ENCODE peak calls at places on chromosome 6, in five cellular contexts. P is amniotic stem cell; Q is fibroblast of the conjunctiva; I is SW 1271; V is stimulated activated CD8-positive, alpha-beta memory T cell treated with anti-CD3 and anti-CD28 coated beads, Interleukin-15, amount 100 ng/mL, for 1 hour. D is an unnamed sample.

GRCh38 chr6:91879346-91879995 is 1292.6 kb upstream of the MAP3K7 start:
- DNase-seq in P (no peak), Q (no peak), V (no peak), I (no peak), D (no peak)

GRCh38 chr6:32845381-32845884 is 1.6 kb upstream of the PSMB8 start:
- DNase-seq in I (no peak), P (no peak), V (no peak), Q (no peak), D (no peak)

GRCh38 chr6:41153451-41153850 is 696 bp downstream of the TREML1 start:
- DNase-seq in I (no peak), P (no peak), Q (no peak), V (no peak), D (no peak)

GRCh38 chr6:113825776-113826175 is 31.4 kb upstream of the MARCKS start:
- DNase-seq in Q (peak), P (no peak), I (no peak), V (no peak), D (no peak)

GRCh38 chr6:35209622-35210289 is 4.0 kb upstream of the SCUBE3 start:
- DNase-seq in I (no peak), V (no peak), Q (no peak), P (no peak), D (no peak)

GRCh38 chr6:148329568-148330299 is 12.9 kb upstream of the SASH1 start:
- DNase-seq in Q (peak), I (no peak), P (no peak), V (no peak), D (no peak)

GRCh38 chr6:128199461-128199860 is 298.6 kb upstream of the THEMIS start:
- DNase-seq in Q (no peak), V (no peak), I (no peak), P (no peak), D (no peak)

GRCh38 chr6:15539722-15540270 is 123.0 kb downstream of the DTNBP1 start:
- DNase-seq in V (no peak), P (no peak), I (no peak), Q (no peak), D (no peak)

GRCh38 chr6:1552296-1552761 is 57.4 kb upstream of the FOXC1 start:
- DNase-seq in P (no peak), V (no peak), I (peak), Q (peak), D (no peak)

GRCh38 chr6:34146801-34147592 is 1.1 kb upstream of the GRM4 start:
- DNase-seq in P (no peak), I (no peak), V (no peak), Q (no peak), D (no peak)

GRCh38 chr6:91087864-91088263 is 501.0 kb upstream of the MAP3K7 start:
- DNase-seq in Q (no peak), V (no peak), P (no peak), I (no peak), D (no peak)

GRCh38 chr6:2783188-2783957 is 18.2 kb downstream of the WRNIP1 start:
- DNase-seq in V (no peak), P (no peak), Q (no peak), I (no peak), D (no peak)

GRCh38 chr6:165695736-165696515 is 32.9 kb upstream of the PDE10A start:
- DNase-seq in P (no peak), Q (no peak), I (no peak), V (no peak), D (no peak)

GRCh38 chr6:71420693-71421328 is 132.2 kb downstream of the OGFRL1 start:
- DNase-seq in P (peak), Q (peak), V (no peak), I (peak), D (peak)

GRCh38 chr6:12137480-12137879 is 125.4 kb downstream of the HIVEP1 start:
- DNase-seq in P (no peak), Q (peak), V (no peak), I (no peak), D (no peak)

GRCh38 chr6:2790588-2790987 is 25.4 kb downstream of the WRNIP1 start:
- DNase-seq in V (no peak), I (no peak), Q (peak), P (no peak), D (no peak)

GRCh38 chr6:139219746-139220145 is 72.1 kb downstream of the TXLNB start:
- DNase-seq in P (no peak), Q (no peak), V (no peak), I (no peak), D (no peak)

GRCh38 chr6:46376562-46376969 is 114.7 kb downstream of the RCAN2 start:
- DNase-seq in V (no peak), I (no peak), P (no peak), Q (no peak), D (no peak)

GRCh38 chr6:44253307-44254101 is 3.8 kb downstream of the SLC35B2 start:
- DNase-seq in I (peak), Q (no peak), P (no peak), V (peak), D (peak)

GRCh38 chr6:39339557-39340555 is 17.4 kb upstream of the KCNK16 start:
- DNase-seq in P (no peak), I (no peak), V (no peak), Q (no peak), D (no peak)

GRCh38 chr6:33761922-33762629 is 15.4 kb upstream of the IP6K3 start:
- DNase-seq in V (no peak), P (no peak), I (peak), Q (peak), D (peak)

GRCh38 chr6:15628499-15629131 is 34.2 kb downstream of the DTNBP1 start:
- DNase-seq in Q (no peak), V (peak), I (no peak), P (peak), D (no peak)

GRCh38 chr6:6749791-6750434 is 161.4 kb downstream of the LY86 start:
- DNase-seq in I (peak), Q (peak), V (no peak), P (peak), D (no peak)

GRCh38 chr6:154566866-154567265 is 56.4 kb upstream of the CNKSR3 start:
- DNase-seq in P (no peak), Q (no peak), V (no peak), I (no peak), D (no peak)

GRCh38 chr6:131858765-131859490 is 51.1 kb downstream of the ENPP1 start:
- DNase-seq in I (no peak), Q (no peak), P (no peak), V (no peak), D (no peak)

GRCh38 chr6:159184559-159184958 is 15.4 kb downstream of the FNDC1 start:
- DNase-seq in I (no peak), P (no peak), Q (no peak), V (no peak), D (no peak)

GRCh38 chr6:161394437-161394836 is 120.6 kb upstream of the AGPAT4 start:
- DNase-seq in Q (no peak), P (no peak), V (no peak), I (no peak), D (no peak)

GRCh38 chr6:154370545-154370944 is 13.9 kb upstream of the IPCEF1 start:
- DNase-seq in Q (peak), I (peak), P (no peak), V (no peak), D (no peak)

GRCh38 chr6:20542927-20543602 is 8.8 kb downstream of the CDKAL1 start:
- DNase-seq in Q (peak), V (no peak), I (peak), P (no peak), D (no peak)

GRCh38 chr6:118810420-118811027 is 83.4 kb upstream of the ASF1A start:
- DNase-seq in I (no peak), Q (no peak), V (peak), P (no peak), D (no peak)

GRCh38 chr6:6699741-6700367 is 111.3 kb downstream of the LY86 start:
- DNase-seq in I (no peak), Q (peak), P (peak), V (no peak), D (no peak)

GRCh38 chr6:169640347-169640972 is 61.4 kb downstream of the WDR27 start:
- DNase-seq in P (no peak), Q (no peak), V (no peak), I (no peak), D (no peak)

GRCh38 chr6:35086636-35087360 is 54.3 kb downstream of the TCP11 start:
- DNase-seq in V (no peak), P (no peak), I (no peak), Q (no peak), D (no peak)